ENCODE peak calls at places on chromosomes 3 and 15, in seven cellular contexts. A, J, S, N, H, D and F are unnamed samples.

GRCh38 chr15:92693922-92694331 is 38.4 kb upstream of the FAM174B start:
- DNase-seq in A (peak; percentile 3), J (no peak), S (no peak), N (no peak), H (peak; percentile 19), D (peak; percentile 55), F (no peak)

GRCh38 chr3:20669184-20669583 is 483.2 kb upstream of the SGO1 start:
- DNase-seq in A (peak; percentile 68), J (no peak), S (no peak), N (no peak), H (no peak), D (no peak), F (peak; percentile 47)

GRCh38 chr3:11161666-11162065 is 7.4 kb downstream of the HRH1 start:
- DNase-seq in A (no peak), J (no peak), S (no peak), N (no peak), H (no peak), D (no peak), F (no peak)

GRCh38 chr3:154151969-154152368 is 30.8 kb downstream of the ARHGEF26 start:
- DNase-seq in A (peak; percentile 97), J (no peak), S (no peak), N (no peak), H (peak; percentile 50), D (no peak), F (no peak)

GRCh38 chr3:13480340-13481318 is 523 bp downstream of the HDAC11 start:
- DNase-seq in A (peak; percentile 22), J (no peak), S (no peak), N (peak; percentile 85), H (peak; percentile 28), D (no peak), F (no peak)

GRCh38 chr3:55880357-55880756 is 393.3 kb upstream of the WNT5A start:
- DNase-seq in A (no peak), J (no peak), S (no peak), N (no peak), H (no peak), D (no peak), F (no peak)

GRCh38 chr3:178602864-178603263 is 66.6 kb downstream of the KCNMB2 start:
- DNase-seq in A (no peak), J (no peak), S (no peak), N (no peak), H (no peak), D (no peak), F (no peak)

GRCh38 chr3:177005718-177006405 is 191.4 kb downstream of the TBL1XR1 start:
- DNase-seq in A (no peak), J (no peak), S (no peak), N (no peak), H (no peak), D (no peak), F (no peak)

GRCh38 chr15:96767703-96768434 is 437.4 kb downstream of the NR2F2 start:
- DNase-seq in A (no peak), J (no peak), S (peak; percentile 69), N (no peak), H (no peak), D (no peak), F (no peak)

GRCh38 chr3:31092748-31093607 is 198.5 kb upstream of the GADL1 start:
- DNase-seq in A (no peak), J (no peak), S (no peak), N (no peak), H (peak; percentile 49), D (no peak), F (peak; percentile 20)

GRCh38 chr3:124163689-124164088 is 171.8 kb upstream of the ROPN1 start:
- DNase-seq in A (no peak), J (no peak), S (no peak), N (no peak), H (no peak), D (no peak), F (no peak)

GRCh38 chr15:45123397-45123796 is 6.3 kb downstream of the DUOXA1 start:
- DNase-seq in A (no peak), J (no peak), S (no peak), N (no peak), H (no peak), D (no peak), F (no peak)

GRCh38 chr3:136194409-136195257 is 1.5 kb downstream of the MSL2 start:
- DNase-seq in A (peak; percentile 29), J (peak; percentile 27), S (no peak), N (no peak), H (no peak), D (peak; percentile 35), F (peak; percentile 68)

GRCh38 chr15:60477991-60478632 is 830 bp downstream of the ICE2 start:
- DNase-seq in A (peak; percentile 62), J (peak; percentile 16), S (no peak), N (no peak), H (peak; percentile 41), D (peak; percentile 17), F (no peak)

GRCh38 chr3:127678611-127679533 is 6.1 kb downstream of the ABTB1 start:
- DNase-seq in A (no peak), J (no peak), S (no peak), N (peak; percentile 62), H (no peak), D (no peak), F (no peak)

GRCh38 chr3:147267431-147267830 is 138.9 kb downstream of the ZIC4 start:
- DNase-seq in A (peak; percentile 15), J (no peak), S (no peak), N (no peak), H (peak; percentile 6), D (no peak), F (no peak)

GRCh38 chr3:141979050-141979671 is 102.7 kb downstream of the ATP1B3 start:
- DNase-seq in A (peak; percentile 89), J (no peak), S (no peak), N (no peak), H (peak; percentile 83), D (no peak), F (no peak)

GRCh38 chr3:120708408-120708807 is 26.4 kb upstream of the HGD start:
- DNase-seq in A (no peak), J (no peak), S (no peak), N (no peak), H (no peak), D (no peak), F (no peak)

GRCh38 chr3:194833511-194833910 is 147.8 kb downstream of the FAM43A start:
- DNase-seq in A (no peak), J (no peak), S (no peak), N (no peak), H (no peak), D (no peak), F (no peak)

GRCh38 chr3:127419140-127419539 is 131.3 kb upstream of the PRR20G start:
- DNase-seq in A (no peak), J (no peak), S (no peak), N (peak; percentile 15), H (no peak), D (no peak), F (no peak)

GRCh38 chr3:71355862-71356261 is 227.7 kb downstream of the FOXP1 start:
- DNase-seq in A (no peak), J (no peak), S (no peak), N (no peak), H (no peak), D (no peak), F (no peak)

GRCh38 chr3:45992133-45992729 is 3.4 kb downstream of the FYCO1 start:
- DNase-seq in A (no peak), J (no peak), S (no peak), N (no peak), H (no peak), D (no peak), F (peak; percentile 60)

GRCh38 chr15:52642386-52643361 is 36.5 kb downstream of the ATOSA start:
- DNase-seq in A (peak; percentile 92), J (no peak), S (no peak), N (no peak), H (peak; percentile 69), D (no peak), F (no peak)

DNA sequence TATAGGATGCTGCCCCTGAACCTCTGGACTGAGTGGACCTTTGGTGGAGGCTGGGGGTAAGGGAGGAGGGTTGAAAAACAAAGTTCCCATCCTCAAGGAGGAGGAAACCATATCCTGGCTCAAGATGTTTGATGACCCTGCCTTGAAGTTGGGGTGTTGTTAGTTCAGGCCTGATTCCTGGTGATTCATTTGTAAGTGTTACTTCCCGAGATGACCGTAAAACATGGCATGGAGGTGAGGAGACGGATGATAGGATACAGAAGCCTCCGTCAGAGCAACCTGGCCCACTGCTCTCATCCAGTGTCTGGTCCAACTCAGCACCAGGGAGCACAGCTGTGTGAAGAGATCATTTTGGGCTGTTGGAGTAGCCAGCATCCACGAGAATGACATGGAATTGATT is 223.6 kb downstream of the CACNA2D3 start:
- DNase-seq in A (no peak), J (no peak), S (no peak), N (no peak), H (no peak), D (no peak), F (no peak)
- H3K4me3 ChIP-seq in A (no peak overlapping the region), J (no peak overlapping the region), S (no peak overlapping the region), N (no peak overlapping the region), H (no peak overlapping the region), D (no peak overlapping the region), F (no peak overlapping the region)

DNA sequence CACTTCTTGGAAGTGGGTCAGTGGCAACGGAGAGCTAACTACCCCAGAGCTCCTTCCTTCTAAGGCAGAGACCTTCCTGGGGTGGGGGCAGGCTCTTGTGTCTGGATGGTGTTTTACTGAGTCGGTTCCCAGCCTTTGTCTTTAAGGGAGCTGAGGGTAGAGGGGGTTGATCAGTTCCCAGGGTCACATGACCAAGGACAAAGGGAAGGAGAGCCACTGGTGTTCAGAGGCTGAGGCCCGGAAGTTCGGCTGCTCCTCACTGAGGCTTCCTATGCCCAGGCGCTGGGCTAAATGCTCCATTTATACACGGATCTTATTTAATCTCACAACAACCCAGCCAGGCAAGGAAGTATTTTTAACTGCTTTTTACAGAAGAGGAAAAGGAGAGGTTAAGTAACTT is 21.0 kb downstream of the EPHB3 start:
- DNase-seq in A (no peak), J (no peak), S (no peak), N (no peak), H (peak; percentile 76), D (no peak), F (peak; percentile 83)
- H3K4me3 ChIP-seq in A (peak overlapping the region; percentile 53), J (peak overlapping the region; percentile 21), S (peak overlapping the region; percentile 66), N (peak overlapping the region; percentile 75), H (peak overlapping the region; percentile 58), D (no peak overlapping the region), F (peak overlapping the region; percentile 41)

GRCh38 chr3:187026321-187026678 is 96.0 kb downstream of the ST6GAL1 start:
- DNase-seq in A (no peak), J (no peak), S (no peak), N (no peak), H (no peak), D (no peak), F (no peak)
- H3K4me3 ChIP-seq in A (no peak overlapping the region), J (no peak overlapping the region), S (no peak overlapping the region), N (peak overlapping the region; percentile 35), H (no peak overlapping the region), D (no peak overlapping the region), F (no peak overlapping the region)

GRCh38 chr15:74136584-74137543 is 6.5 kb downstream of the ISLR2 start:
- DNase-seq in A (peak; percentile 5), J (no peak), S (no peak), N (no peak), H (no peak), D (no peak), F (peak; percentile 80)
- H3K4me3 ChIP-seq in A (no peak overlapping the region), J (peak overlapping the region; percentile 24), S (peak overlapping the region; percentile 41), N (peak overlapping the region; percentile 56), H (no peak overlapping the region), D (peak overlapping the region; percentile 39), F (peak overlapping the region; percentile 64)